ENCODE peak calls at places on chromosomes 2 and 18, in five cellular contexts. F is stimulated activated CD4-positive, alpha-beta T cell treated with anti-CD3 and anti-CD28 coated beads, Interleukin-1b, Interleukin-23, amount 100 ng/mL, for 24 hours; D is cardiac muscle cell; J is NCI-H1048; X is A549. Q is an unnamed sample.

GRCh38 chr2:119255760-119256573 is 32.3 kb downstream of the STEAP3 start:
- DNase-seq in X (peak), F (no peak), J (no peak), D (no peak), Q (peak)

GRCh38 chr18:68797901-68798300 is at the start of gene CCDC102B:
- DNase-seq in X (no peak), J (peak), D (no peak), F (no peak), Q (no peak)

GRCh38 chr18:77114564-77115391 is 17.8 kb downstream of the MBP start:
- DNase-seq in J (no peak), F (no peak), D (no peak), X (peak), Q (peak)

GRCh38 chr2:44615950-44616518 is 254.3 kb downstream of the CAMKMT start:
- DNase-seq in X (no peak), F (no peak), J (no peak), D (no peak), Q (no peak)

GRCh38 chr2:205047273-205047839 is 502.1 kb downstream of the PARD3B start:
- DNase-seq in X (no peak), D (no peak), J (no peak), F (no peak), Q (no peak)

GRCh38 chr2:62724886-62725711 is 19.6 kb downstream of the EHBP1 start:
- DNase-seq in J (peak), X (peak), D (peak), F (no peak), Q (peak)

GRCh38 chr2:56465491-56465890 is 281.7 kb downstream of the CCDC85A start:
- DNase-seq in F (no peak), J (no peak), D (no peak), X (no peak), Q (no peak)

GRCh38 chr2:105005601-105006000 is 32.3 kb upstream of the MRPS9 start:
- DNase-seq in J (no peak), X (no peak), F (no peak), D (no peak), Q (no peak)

GRCh38 chr2:27889774-27890145 is 427 bp downstream of the RBKS start:
- DNase-seq in D (no peak), F (no peak), J (no peak), X (peak), Q (peak)

GRCh38 chr2:191155608-191156071 is 4.8 kb upstream of the STAT4 start:
- DNase-seq in X (peak), F (no peak), D (peak), J (no peak), Q (no peak)

GRCh38 chr2:26299488-26300092 is 46.4 kb upstream of the SELENOI start:
- DNase-seq in F (no peak), X (no peak), D (peak), J (peak), Q (peak)

GRCh38 chr18:57542801-57543427 is 43.6 kb downstream of the FECH start:
- DNase-seq in D (no peak), J (no peak), F (no peak), X (no peak), Q (no peak)

Q was measured in testis.